ENCODE peak calls at places on chromosomes 1 and 21, in seven cellular contexts. X is BE2C, E is WTC11, U is H9, B is testis, Y is IMR-90, K is fibroblast of mammary gland. O is an unnamed sample.

GRCh38 chr1:207669469-207670111 is 24.7 kb downstream of the CR1L start:
- DNase-seq in X (no peak), E (peak; percentile 17), U (no peak), B (no peak), Y (no peak), K (no peak), O (no peak)

GRCh38 chr1:55635856-55636255 is 420.7 kb upstream of the USP24 start:
- DNase-seq in X (no peak), E (no peak), U (no peak), B (no peak), Y (peak; percentile 43), K (peak; percentile 69), O (no peak)

GRCh38 chr1:35229587-35230360 is 36.8 kb upstream of the SFPQ start:
- DNase-seq in X (no peak), E (no peak), U (no peak), B (no peak), Y (no peak), K (no peak), O (no peak)

GRCh38 chr1:244210884-244211558 is 159.9 kb downstream of the ZBTB18 start:
- DNase-seq in X (peak; percentile 49), E (peak; percentile 80), U (peak; percentile 88), B (peak; percentile 75), Y (no peak), K (peak; percentile 36), O (no peak)

GRCh38 chr1:21659099-21659923 is 9.8 kb downstream of the RAP1GAP start:
- DNase-seq in X (peak; percentile 44), E (peak; percentile 86), U (peak; percentile 91), B (peak; percentile 85), Y (peak; percentile 36), K (peak; percentile 42), O (peak; percentile 88)

GRCh38 chr1:28885982-28886730 is 28.2 kb upstream of the EPB41 start:
- DNase-seq in X (no peak), E (no peak), U (peak; percentile 21), B (no peak), Y (no peak), K (no peak), O (no peak)

GRCh38 chr1:224615861-224616760 is at the start of gene CNIH3:
- DNase-seq in X (peak; percentile 55), E (peak; percentile 83), U (peak; percentile 90), B (peak; percentile 58), Y (peak; percentile 55), K (peak; percentile 84), O (peak; percentile 31)

GRCh38 chr1:61080408-61081134 is 1.8 kb upstream of the NFIA start:
- DNase-seq in X (no peak), E (no peak), U (no peak), B (no peak), Y (no peak), K (no peak), O (no peak)

GRCh38 chr1:117780981-117781475 is 148.4 kb downstream of the GDAP2 start:
- DNase-seq in X (peak; percentile 66), E (no peak), U (no peak), B (no peak), Y (peak; percentile 13), K (peak; percentile 61), O (no peak)

GRCh38 chr1:200888349-200888838 is 6.3 kb upstream of the INAVA start:
- DNase-seq in X (no peak), E (no peak), U (peak; percentile 58), B (no peak), Y (no peak), K (no peak), O (no peak)

GRCh38 chr1:56803561-56804156 is 15.5 kb downstream of the FYB2 start:
- DNase-seq in X (peak; percentile 41), E (peak; percentile 71), U (peak; percentile 70), B (peak; percentile 45), Y (peak; percentile 10), K (peak; percentile 35), O (peak; percentile 51)

GRCh38 chr1:205748398-205749093 is 1.4 kb downstream of the NUCKS1 start:
- DNase-seq in X (peak; percentile 12), E (no peak), U (no peak), B (peak; percentile 39), Y (peak; percentile 79), K (peak; percentile 80), O (no peak)

GRCh38 chr21:41921089-41921819 is 32.6 kb downstream of the C2CD2 start:
- DNase-seq in X (no peak), E (no peak), U (no peak), B (no peak), Y (no peak), K (no peak), O (no peak)

GRCh38 chr1:29853716-29854330 is 617.5 kb downstream of the PTPRU start:
- DNase-seq in X (no peak), E (no peak), U (peak; percentile 24), B (no peak), Y (no peak), K (no peak), O (no peak)

GRCh38 chr1:155309423-155310021 is 856 bp downstream of the FDPS start:
- DNase-seq in X (no peak), E (no peak), U (no peak), B (no peak), Y (no peak), K (no peak), O (no peak)

GRCh38 chr1:24149854-24150227 is 6.9 kb upstream of the IL22RA1 start:
- DNase-seq in X (no peak), E (no peak), U (no peak), B (no peak), Y (peak; percentile 69), K (peak; percentile 79), O (no peak)

GRCh38 chr1:17941396-17941795 is 166.2 kb upstream of the IGSF21 start:
- DNase-seq in X (no peak), E (no peak), U (no peak), B (no peak), Y (no peak), K (no peak), O (no peak)

GRCh38 chr1:25432749-25433388 is 2.2 kb downstream of the MACO1 start:
- DNase-seq in X (no peak), E (no peak), U (no peak), B (no peak), Y (no peak), K (no peak), O (no peak)

GRCh38 chr1:183568176-183569041 is 21.9 kb downstream of the NCF2 start:
- DNase-seq in X (no peak), E (no peak), U (no peak), B (peak; percentile 25), Y (no peak), K (no peak), O (no peak)

GRCh38 chr1:88774151-88774556 is 90.1 kb downstream of the PKN2 start:
- DNase-seq in X (no peak), E (peak; percentile 33), U (peak; percentile 69), B (no peak), Y (no peak), K (no peak), O (no peak)

GRCh38 chr1:198763298-198763714 is 124.5 kb downstream of the PTPRC start:
- DNase-seq in X (no peak), E (no peak), U (no peak), B (no peak), Y (peak; percentile 11), K (peak; percentile 59), O (no peak)

GRCh38 chr1:9110669-9111356 is 18.1 kb downstream of the GPR157 start:
- DNase-seq in X (peak; percentile 88), E (peak; percentile 98), U (peak; percentile 96), B (peak; percentile 96), Y (peak; percentile 87), K (peak; percentile 94), O (peak; percentile 95)

GRCh38 chr1:157539568-157539967 is 12.7 kb downstream of the FCRL5 start:
- DNase-seq in X (no peak), E (no peak), U (no peak), B (no peak), Y (no peak), K (no peak), O (no peak)

DNA sequence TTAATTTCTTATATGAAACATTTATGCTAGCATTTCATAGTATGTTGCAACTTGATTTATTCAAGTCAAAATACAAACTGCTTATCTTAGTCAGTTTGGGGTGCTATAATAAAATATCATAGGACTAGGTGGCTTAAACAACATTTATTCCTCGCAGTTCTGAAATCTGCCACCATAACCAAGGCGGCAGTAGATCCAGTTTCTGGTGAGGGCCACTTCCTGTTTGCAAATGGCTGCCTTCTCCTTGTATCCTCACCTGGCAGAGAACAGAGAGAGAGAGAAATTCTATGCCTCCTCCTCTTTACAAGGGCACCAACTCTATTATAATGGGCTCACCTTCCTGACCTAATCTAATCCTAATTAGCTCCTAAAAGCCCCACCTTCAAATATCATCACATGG is 76.1 kb upstream of the RGS2 start:
- DNase-seq in X (peak; percentile 30), E (no peak), U (no peak), B (no peak), Y (no peak), K (peak; percentile 16), O (no peak)
- TF ChIP-seq CTCF in X (peak; percentile 53), E (no peak), U (peak; percentile 55), B (no peak), Y (no peak), K (peak; percentile 26), O (peak; percentile 47)

DNA sequence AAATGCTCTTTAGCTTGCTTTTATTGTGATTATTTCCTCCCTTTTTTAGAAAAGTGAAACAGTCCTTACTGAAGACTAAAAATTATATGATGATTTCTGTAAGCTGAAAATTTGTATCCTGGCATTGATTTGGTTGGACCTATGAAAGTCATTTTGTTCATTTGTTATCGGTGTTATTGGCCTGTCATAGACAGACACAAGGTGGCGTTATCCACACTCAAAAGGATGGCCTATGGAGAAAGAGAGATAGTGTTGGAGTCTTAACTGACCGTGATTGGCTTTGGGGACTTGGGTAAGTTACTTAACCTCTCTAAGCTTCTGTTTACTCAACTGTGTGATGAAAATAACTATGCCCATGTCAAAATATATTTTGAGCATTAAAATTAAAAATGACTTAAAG is 203.6 kb upstream of the CHODL start:
- DNase-seq in X (peak; percentile 60), E (peak; percentile 15), U (peak; percentile 28), B (peak; percentile 60), Y (no peak), K (peak; percentile 0), O (no peak)
- TF ChIP-seq CTCF in X (peak; percentile 97), E (no peak), U (peak; percentile 83), B (peak; percentile 43), Y (no peak), K (peak; percentile 15), O (peak; percentile 62)

GRCh38 chr1:108668777-108669176 is 7.9 kb upstream of the HENMT1 start:
- DNase-seq in X (no peak), E (no peak), U (no peak), B (no peak), Y (no peak), K (no peak), O (no peak)

GRCh38 chr1:108664426-108664950 is 3.6 kb upstream of the HENMT1 start:
- DNase-seq in X (no peak), E (no peak), U (no peak), B (no peak), Y (no peak), K (no peak), O (no peak)

GRCh38 chr1:108663074-108663473 is 2.2 kb upstream of the HENMT1 start:
- DNase-seq in X (no peak), E (no peak), U (no peak), B (no peak), Y (no peak), K (peak; percentile 21), O (no peak)

GRCh38 chr1:108661030-108661609 is at the start of gene HENMT1:
- DNase-seq in X (no peak), E (peak; percentile 68), U (peak; percentile 75), B (peak; percentile 84), Y (peak; percentile 35), K (peak; percentile 68), O (peak; percentile 51)

GRCh38 chr1:108665047-108665446 is 4.2 kb upstream of the HENMT1 start:
- DNase-seq in X (no peak), E (no peak), U (no peak), B (no peak), Y (no peak), K (no peak), O (no peak)
- TF ChIP-seq CTCF in X (no peak), E (no peak), U (no peak), B (no peak), Y (no peak), K (no peak), O (no peak)

GRCh38 chr1:167916766-167917511 is 3.0 kb upstream of the ADCY10 start:
- DNase-seq in X (no peak), E (no peak), U (no peak), B (no peak), Y (no peak), K (no peak), O (no peak)
- TF ChIP-seq CTCF in X (no peak), E (no peak), U (no peak), B (no peak), Y (no peak), K (no peak), O (no peak)

O was measured in neural crest cell.